ENCODE peak calls at places on chromosomes 11 and 22, in eight cellular contexts. K is astrocyte of the spinal cord, T is HTR-8/SVneo, J is T-cell, H is HCEC 1CT, Y is HuH-7, O is pulmonary artery endothelial cell, B is GM04503. S is an unnamed sample.
A peak's percentile ranks its signal among the peaks of the same experiment; 100 is the strongest.

GRCh38 chr11:123640677-123641494 is 13.5 kb downstream of the SCN3B start:
- DNase-seq in O (no peak), T (peak; percentile 44), Y (peak; percentile 52), H (peak; percentile 25), B (no peak), K (peak; percentile 25), J (peak; percentile 45), S (peak; percentile 55)

GRCh38 chr11:68146704-68147474 is 25.7 kb upstream of the CHKA start:
- DNase-seq in T (peak; percentile 75), O (no peak), K (peak; percentile 24), B (no peak), H (no peak), Y (peak; percentile 100), J (no peak), S (peak; percentile 20)

GRCh38 chr11:106156290-106156937 is 79.0 kb downstream of the AASDHPPT start:
- DNase-seq in J (no peak), O (no peak), H (peak; percentile 77), Y (peak; percentile 17), T (peak; percentile 47), K (peak; percentile 78), B (peak; percentile 26), S (peak; percentile 42)

GRCh38 chr11:37712246-37712645 is 1114.2 kb upstream of the RAG2 start:
- DNase-seq in O (no peak), B (no peak), K (peak; percentile 25), Y (no peak), T (no peak), H (no peak), J (no peak), S (no peak)

GRCh38 chr11:10917802-10918201 is 59.9 kb upstream of the ZBED5 start:
- DNase-seq in Y (no peak), T (no peak), H (no peak), K (no peak), B (no peak), J (no peak), O (no peak), S (no peak)

GRCh38 chr22:45576730-45577464 is 74.2 kb downstream of the FBLN1 start:
- DNase-seq in Y (no peak), H (no peak), O (no peak), K (no peak), T (no peak), J (no peak), B (no peak), S (no peak)

GRCh38 chr22:40204331-40205116 is 26.8 kb downstream of the TNRC6B start:
- DNase-seq in K (peak; percentile 30), B (peak; percentile 92), H (peak; percentile 71), Y (no peak), O (no peak), T (peak; percentile 5), J (no peak), S (no peak)

GRCh38 chr11:88016392-88017020 is 158.7 kb downstream of the RAB38 start:
- DNase-seq in H (peak; percentile 74), J (peak; percentile 25), Y (peak; percentile 12), O (peak; percentile 63), B (peak; percentile 32), K (peak; percentile 88), T (peak; percentile 18), S (peak; percentile 37)

GRCh38 chr11:36564376-36565032 is 3.3 kb upstream of the RAG1 start:
- DNase-seq in T (peak; percentile 60), J (peak; percentile 29), O (peak; percentile 5), K (peak; percentile 67), H (peak; percentile 34), Y (peak; percentile 23), B (no peak), S (no peak)

GRCh38 chr11:109426442-109426841 is 4.5 kb downstream of the C11orf87 start:
- DNase-seq in O (no peak), Y (no peak), H (peak; percentile 29), B (no peak), K (no peak), T (no peak), J (no peak), S (no peak)

GRCh38 chr11:105856954-105857353 is 165.1 kb downstream of the MSANTD4 start:
- DNase-seq in J (no peak), O (no peak), Y (no peak), B (no peak), H (no peak), K (no peak), T (no peak), S (no peak)

GRCh38 chr11:9992306-9992705 is 301.7 kb downstream of the SBF2 start:
- DNase-seq in O (no peak), H (no peak), Y (no peak), T (no peak), B (no peak), J (no peak), K (no peak), S (no peak)

GRCh38 chr22:33274214-33274828 is 216.1 kb upstream of the SYN3 start:
- DNase-seq in K (no peak), H (no peak), B (no peak), T (no peak), Y (peak; percentile 34), J (no peak), O (no peak), S (no peak)

GRCh38 chr22:37431811-37432707 is 4.8 kb upstream of the ELFN2 start:
- DNase-seq in O (peak; percentile 61), H (peak; percentile 98), J (no peak), T (peak; percentile 84), K (peak; percentile 99), Y (no peak), B (peak; percentile 97), S (no peak)

GRCh38 chr11:123653997-123654565 is 343 bp downstream of the SCN3B start:
- DNase-seq in Y (peak; percentile 47), K (peak; percentile 42), J (peak; percentile 5), T (peak; percentile 45), O (no peak), H (no peak), B (no peak), S (no peak)

GRCh38 chr11:118615996-118616395 is 8.6 kb downstream of the PHLDB1 start:
- DNase-seq in O (no peak), H (no peak), T (no peak), K (no peak), Y (no peak), B (no peak), J (no peak), S (no peak)